ENCODE peak calls at places on chromosome 10, in nine cellular contexts. Z is memory B cell; J is upper lobe of right lung; H is HuH-7; R is GM12865; Y is naive thymus-derived CD4-positive, alpha-beta T cell; D is iris pigment epithelial cell; S is left lobe of liver; P is HFFc6. E is an unnamed sample.

GRCh38 chr10:118339096-118339495 is 3.0 kb downstream of the FAM204A start:
- DNase-seq in J (no peak), P (no peak), S (no peak), Z (no peak), D (no peak), Y (no peak), H (no peak), R (no peak), E (no peak)

GRCh38 chr10:17439552-17439951 is 14.8 kb downstream of the ST8SIA6 start:
- DNase-seq in Y (no peak), J (no peak), S (no peak), P (no peak), H (no peak), Z (no peak), R (no peak), D (no peak), E (no peak)

GRCh38 chr10:75086278-75086934 is 25.1 kb upstream of the SAMD8 start:
- DNase-seq in R (no peak), H (no peak), P (no peak), Y (no peak), Z (no peak), J (no peak), D (no peak), S (no peak), E (no peak)

GRCh38 chr10:1576467-1577259 is 160.7 kb downstream of the ADARB2 start:
- DNase-seq in P (no peak), J (peak), S (no peak), Y (no peak), H (no peak), R (no peak), Z (peak), D (no peak), E (no peak)

GRCh38 chr10:42985436-42986316 is 91.2 kb upstream of the RET start:
- DNase-seq in J (no peak), Z (no peak), D (no peak), R (no peak), Y (no peak), S (peak), P (no peak), H (no peak), E (no peak)

GRCh38 chr10:782751-783648 is 93.5 kb upstream of the DIP2C start:
- DNase-seq in J (peak), Z (no peak), H (no peak), R (no peak), Y (no peak), P (no peak), D (no peak), S (peak), E (no peak)

GRCh38 chr10:119103241-119103640 is 672 bp upstream of the DENND10 start:
- DNase-seq in Y (no peak), P (no peak), D (no peak), S (no peak), R (no peak), Z (no peak), H (no peak), J (no peak), E (no peak)

GRCh38 chr10:84534168-84534567 is 205.8 kb downstream of the CCSER2 start:
- DNase-seq in Z (no peak), J (no peak), D (no peak), H (no peak), R (no peak), Y (no peak), P (peak), S (no peak), E (no peak)

GRCh38 chr10:2882628-2883027 is 184.7 kb upstream of the PFKP start:
- DNase-seq in Y (no peak), S (no peak), H (no peak), R (no peak), P (no peak), Z (no peak), J (no peak), D (no peak), E (no peak)

GRCh38 chr10:110872145-110872983 is 636 bp downstream of the PDCD4 start:
- DNase-seq in Z (peak), Y (peak), J (peak), P (peak), D (peak), S (peak), R (peak), H (peak), E (no peak)

GRCh38 chr10:124029559-124029958 is 63.8 kb downstream of the CHST15 start:
- DNase-seq in S (no peak), Y (no peak), D (no peak), Z (no peak), H (no peak), P (no peak), R (no peak), J (peak), E (no peak)

GRCh38 chr10:113297226-113297625 is 255.6 kb upstream of the HABP2 start:
- DNase-seq in Y (no peak), H (no peak), R (no peak), D (peak), S (no peak), Z (no peak), J (no peak), P (peak), E (no peak)

GRCh38 chr10:32155075-32155516 is 98.9 kb upstream of the KIF5B start:
- DNase-seq in S (no peak), R (no peak), J (no peak), Y (no peak), H (no peak), D (peak), Z (no peak), P (peak), E (no peak)

GRCh38 chr10:109587366-109587765 is 335.9 kb downstream of the XPNPEP1 start:
- DNase-seq in R (no peak), D (no peak), J (no peak), P (no peak), S (no peak), Z (no peak), H (no peak), Y (no peak), E (no peak)

GRCh38 chr10:30970760-30971460 is 60.8 kb downstream of the ZNF438 start:
- DNase-seq in Z (no peak), R (no peak), J (no peak), S (no peak), Y (no peak), H (no peak), P (no peak), D (peak), E (no peak)